ENCODE peak calls at places on chromosomes 5 and 9, in nine cellular contexts. C is heart right ventricle; Q is naive thymus-derived CD4-positive, alpha-beta T cell; L is H1; F is A549; V is tibial nerve; W is left lung; B is CD4-positive, alpha-beta memory T cell; N is IMR-90. P is an unnamed sample.
A peak's percentile ranks its signal among the peaks of the same experiment; 100 is the strongest.

GRCh38 chr5:9927106-9927505 is 297.0 kb upstream of the TAS2R1 start:
- DNase-seq in F (no peak), L (no peak), W (no peak), C (no peak), B (no peak), Q (no peak), V (no peak), N (peak; percentile 25), P (no peak)

GRCh38 chr5:82421119-82421518 is 143.0 kb upstream of the RPS23 start:
- DNase-seq in C (no peak), V (no peak), W (no peak), N (peak; percentile 89), F (peak; percentile 52), Q (no peak), L (no peak), B (no peak), P (no peak)

GRCh38 chr5:56677693-56678092 is 137.7 kb upstream of the MAP3K1 start:
- DNase-seq in F (no peak), Q (no peak), N (no peak), B (no peak), W (no peak), L (no peak), V (no peak), C (no peak), P (no peak)

GRCh38 chr9:33460854-33461253 is 12.9 kb downstream of the NOL6 start:
- DNase-seq in C (no peak), L (no peak), V (no peak), Q (no peak), W (no peak), F (no peak), N (no peak), B (peak; percentile 24), P (no peak)

GRCh38 chr5:72412283-72413055 is 92.3 kb downstream of the PTCD2 start:
- DNase-seq in C (no peak), Q (no peak), B (no peak), F (no peak), N (peak; percentile 65), L (no peak), V (no peak), W (no peak), P (no peak)

GRCh38 chr5:181186902-181187499 is 18.0 kb downstream of the TRIM7 start:
- DNase-seq in B (no peak), L (no peak), C (no peak), N (no peak), V (no peak), F (peak; percentile 67), W (no peak), Q (no peak), P (no peak)

GRCh38 chr5:147234098-147234824 is 565 bp upstream of the STK32A start:
- DNase-seq in N (no peak), B (no peak), C (no peak), W (no peak), Q (no peak), L (no peak), F (no peak), V (no peak), P (no peak)

GRCh38 chr9:78064075-78064474 is 32.5 kb upstream of the GNAQ start:
- DNase-seq in Q (no peak), F (no peak), C (no peak), W (no peak), N (no peak), B (no peak), V (no peak), L (no peak), P (no peak)

GRCh38 chr5:111922344-111922743 is 165.3 kb upstream of the NREP start:
- DNase-seq in B (no peak), W (no peak), L (no peak), N (no peak), Q (no peak), F (no peak), V (no peak), C (no peak), P (no peak)

GRCh38 chr9:25830381-25830780 is 152.1 kb upstream of the TUSC1 start:
- DNase-seq in L (no peak), C (no peak), N (no peak), F (no peak), B (no peak), V (no peak), W (no peak), Q (no peak), P (no peak)
- H3K9me3 ChIP-seq in L (no peaks in the 10 kb centered on the region), C (no peaks in the 10 kb centered on the region), N (peaks cover 6% of the 10 kb centered on the region), F (no peaks in the 10 kb centered on the region), B (peaks cover 4% of the 10 kb centered on the region), V (peaks cover 7% of the 10 kb centered on the region), W (peaks cover 22% of the 10 kb centered on the region), Q (no peaks in the 10 kb centered on the region), P (no peaks in the 10 kb centered on the region)

GRCh38 chr5:13613621-13614020 is 330.9 kb downstream of the DNAH5 start:
- DNase-seq in V (no peak), W (no peak), B (no peak), L (no peak), N (no peak), C (no peak), Q (no peak), F (no peak), P (no peak)
- H3K9me3 ChIP-seq in V (no peaks in the 10 kb centered on the region), W (peaks cover 29% of the 10 kb centered on the region), B (no peaks in the 10 kb centered on the region), L (no peaks in the 10 kb centered on the region), N (no peaks in the 10 kb centered on the region), C (no peaks in the 10 kb centered on the region), Q (no peaks in the 10 kb centered on the region), F (peaks cover 3% of the 10 kb centered on the region), P (no peaks in the 10 kb centered on the region)

DNA sequence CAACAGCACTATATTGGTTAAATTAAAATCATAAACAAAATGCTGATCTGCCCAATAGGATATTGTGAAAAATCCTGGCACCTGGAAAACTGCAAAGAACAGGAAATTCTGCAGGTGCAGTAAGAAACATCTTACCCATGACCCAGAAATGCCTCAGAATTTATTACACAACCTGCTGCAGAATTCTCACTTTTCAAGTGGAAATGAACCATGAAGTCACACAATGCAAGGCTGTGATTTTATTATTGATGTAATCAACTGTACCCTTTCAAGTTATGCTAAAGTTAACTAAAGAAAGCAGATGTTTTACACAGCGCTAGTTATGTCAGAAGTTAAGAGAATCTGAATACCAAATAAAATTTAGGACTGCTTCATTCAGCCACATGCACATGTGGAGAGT is 6.0 kb downstream of the STRBP start:
- DNase-seq in B (no peak), W (no peak), Q (no peak), N (no peak), V (no peak), C (no peak), L (no peak), F (no peak), P (no peak)
- H3K9me3 ChIP-seq in B (no peaks in the 10 kb centered on the region), W (no peaks in the 10 kb centered on the region), Q (no peaks in the 10 kb centered on the region), N (no peaks in the 10 kb centered on the region), V (no peaks in the 10 kb centered on the region), C (no peaks in the 10 kb centered on the region), L (no peaks in the 10 kb centered on the region), F (no peaks in the 10 kb centered on the region), P (no peaks in the 10 kb centered on the region)

GRCh38 chr9:135006911-135007570 is 80.4 kb upstream of the OLFM1 start:
- DNase-seq in N (no peak), L (no peak), F (no peak), Q (no peak), V (no peak), C (no peak), W (no peak), B (no peak), P (no peak)

GRCh38 chr9:135001526-135001925 is 83.8 kb upstream of the FCN1 start:
- DNase-seq in F (no peak), L (no peak), Q (no peak), W (no peak), C (no peak), V (no peak), N (no peak), B (no peak), P (no peak)

GRCh38 chr9:135000647-135001245 is 83.0 kb upstream of the FCN1 start:
- DNase-seq in W (no peak), L (no peak), F (peak; percentile 11), N (no peak), C (no peak), V (no peak), B (no peak), Q (no peak), P (no peak)

GRCh38 chr9:135004772-135005171 is 82.7 kb upstream of the OLFM1 start:
- DNase-seq in W (no peak), F (no peak), V (no peak), Q (no peak), C (no peak), B (no peak), L (no peak), N (no peak), P (no peak)

GRCh38 chr9:135002336-135002735 is 84.6 kb upstream of the FCN1 start:
- DNase-seq in N (no peak), W (no peak), F (no peak), L (no peak), C (no peak), V (no peak), B (no peak), Q (no peak), P (no peak)
- H3K9me3 ChIP-seq in N (peaks cover 28% of the 10 kb centered on the region), W (peaks cover 28% of the 10 kb centered on the region), F (peaks cover 52% of the 10 kb centered on the region), L (peaks cover 58% of the 10 kb centered on the region), C (peaks cover 5% of the 10 kb centered on the region), V (no peaks in the 10 kb centered on the region), B (no peaks in the 10 kb centered on the region), Q (no peaks in the 10 kb centered on the region), P (no peaks in the 10 kb centered on the region)

GRCh38 chr9:121510766-121511555 is 11.3 kb upstream of the GGTA1 start:
- DNase-seq in C (peak; percentile 35), Q (no peak), W (no peak), L (no peak), F (no peak), V (no peak), B (no peak), N (peak; percentile 29), P (no peak)
- H3K9me3 ChIP-seq in C (no peaks in the 10 kb centered on the region), Q (no peaks in the 10 kb centered on the region), W (no peaks in the 10 kb centered on the region), L (no peaks in the 10 kb centered on the region), F (no peaks in the 10 kb centered on the region), V (no peaks in the 10 kb centered on the region), B (no peaks in the 10 kb centered on the region), N (no peaks in the 10 kb centered on the region), P (no peaks in the 10 kb centered on the region)

GRCh38 chr5:153938131-153938842 is 100.4 kb downstream of the FAM114A2 start:
- DNase-seq in W (no peak), V (no peak), Q (no peak), C (no peak), N (no peak), F (no peak), B (no peak), L (no peak), P (no peak)
- H3K9me3 ChIP-seq in W (peaks cover 68% of the 10 kb centered on the region), V (peaks cover 12% of the 10 kb centered on the region), Q (no peaks in the 10 kb centered on the region), C (peaks cover 5% of the 10 kb centered on the region), N (peaks cover 23% of the 10 kb centered on the region), F (peaks cover 28% of the 10 kb centered on the region), B (peaks cover 9% of the 10 kb centered on the region), L (peaks cover 29% of the 10 kb centered on the region), P (peaks cover 5% of the 10 kb centered on the region)

DNA sequence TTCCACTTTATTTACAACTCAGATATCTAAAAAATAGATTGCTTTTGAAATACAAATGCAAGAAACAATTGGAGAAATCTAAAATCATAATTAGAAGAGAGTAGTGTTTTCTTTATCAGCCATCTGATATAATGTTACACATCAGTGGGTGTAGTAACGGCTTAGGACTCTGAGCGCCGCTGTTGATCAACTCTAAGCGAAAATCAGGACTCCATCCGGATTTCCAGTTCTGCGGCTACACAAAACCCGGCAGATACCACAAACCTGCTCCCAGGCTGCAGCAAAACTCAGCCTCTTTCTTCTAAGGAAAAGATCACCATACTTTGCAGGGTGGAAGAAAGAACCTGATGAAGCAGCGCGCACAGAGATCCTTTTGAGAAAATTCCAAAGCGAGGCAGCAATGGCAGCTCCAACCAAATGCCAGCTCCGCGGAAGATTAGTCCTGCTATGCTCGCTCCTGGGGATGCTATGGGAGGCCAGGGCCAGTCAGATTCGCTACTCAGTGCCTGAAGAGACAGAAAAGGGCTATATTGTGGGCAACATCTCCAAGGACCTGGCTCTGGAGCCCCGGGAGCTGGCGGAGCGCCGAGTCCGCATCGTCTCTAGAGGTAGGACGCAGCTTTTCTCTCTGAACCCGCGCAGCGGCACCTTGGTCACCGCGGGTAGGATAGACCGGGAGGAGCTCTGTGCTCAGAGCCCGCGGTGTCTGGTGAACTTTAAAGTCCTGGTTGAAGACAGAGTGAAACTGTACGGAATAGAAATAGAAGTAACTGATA is at the start of gene PCDHGA9:
- DNase-seq in F (no peak), V (no peak), W (no peak), L (no peak), Q (no peak), B (no peak), N (peak; percentile 40), C (no peak), P (no peak)
- H3K9me3 ChIP-seq in F (peaks cover 76% of the 10 kb centered on the region), V (peaks cover 93% of the 10 kb centered on the region), W (peaks cover 76% of the 10 kb centered on the region), L (peaks cover 42% of the 10 kb centered on the region), Q (no peaks in the 10 kb centered on the region), B (peaks cover 4% of the 10 kb centered on the region), N (peaks cover 51% of the 10 kb centered on the region), C (no peaks in the 10 kb centered on the region), P (peaks cover 4% of the 10 kb centered on the region)